ENCODE peak calls at places on chromosome 5, in ten cellular contexts. K is A549, T is body of pancreas, H is suprapubic skin, B is heart left ventricle, W is gastrocnemius medialis, L is IMR-90, M is transverse colon, X is prostate gland, S is endothelial cell of umbilical vein. V is an unnamed sample.
A peak's percentile ranks its signal among the peaks of the same experiment; 100 is the strongest.

GRCh38 chr5:67081259-67081658 is 115.3 kb downstream of the CD180 start:
- DNase-seq in K (no peak), T (no peak), H (no peak), B (no peak), W (no peak), L (no peak), M (no peak), X (no peak), S (no peak), V (no peak)

GRCh38 chr5:113219695-113220094 is 215.1 kb downstream of the TSSK1B start:
- DNase-seq in K (no peak), T (no peak), H (no peak), B (no peak), W (no peak), L (no peak), M (no peak), X (no peak), S (no peak), V (no peak)

GRCh38 chr5:38724301-38725030 is 121.3 kb upstream of the OSMR start:
- DNase-seq in K (peak; percentile 7), T (no peak), H (no peak), B (no peak), W (no peak), L (peak; percentile 67), M (no peak), X (no peak), S (no peak), V (no peak)

GRCh38 chr5:38443390-38443789 is 113.1 kb downstream of the LIFR start:
- DNase-seq in K (no peak), T (no peak), H (no peak), B (no peak), W (no peak), L (no peak), M (no peak), X (no peak), S (no peak), V (no peak)

GRCh38 chr5:5351288-5352089 is 71.0 kb upstream of the ICE1 start:
- DNase-seq in K (peak; percentile 76), T (no peak), H (no peak), B (no peak), W (no peak), L (no peak), M (no peak), X (no peak), S (no peak), V (no peak)

GRCh38 chr5:141003791-141004601 is 37.7 kb downstream of the PCDHAC2 start:
- DNase-seq in K (peak; percentile 88), T (no peak), H (no peak), B (no peak), W (no peak), L (no peak), M (no peak), X (no peak), S (peak; percentile 22), V (no peak)

GRCh38 chr5:112738180-112738560 is 485 bp downstream of the APC start:
- DNase-seq in K (no peak), T (no peak), H (no peak), B (no peak), W (no peak), L (no peak), M (no peak), X (no peak), S (no peak), V (no peak)

GRCh38 chr5:26245327-26245726 is 793.1 kb downstream of the CDH9 start:
- DNase-seq in K (peak; percentile 10), T (no peak), H (no peak), B (no peak), W (no peak), L (no peak), M (no peak), X (no peak), S (no peak), V (no peak)

GRCh38 chr5:155616779-155617392 is 603.3 kb downstream of the KIF4B start:
- DNase-seq in K (peak; percentile 43), T (peak; percentile 31), H (no peak), B (no peak), W (no peak), L (no peak), M (peak; percentile 62), X (no peak), S (no peak), V (no peak)

GRCh38 chr5:54285573-54286124 is 24.7 kb downstream of the ARL15 start:
- DNase-seq in K (no peak), T (no peak), H (no peak), B (no peak), W (no peak), L (no peak), M (peak; percentile 50), X (no peak), S (no peak), V (no peak)

GRCh38 chr5:82551840-82552385 is 273.8 kb upstream of the RPS23 start:
- DNase-seq in K (no peak), T (no peak), H (no peak), B (no peak), W (no peak), L (no peak), M (no peak), X (no peak), S (no peak), V (no peak)

GRCh38 chr5:103258957-103259704 is 568 bp downstream of the MACIR start:
- DNase-seq in K (peak; percentile 81), T (peak; percentile 64), H (peak; percentile 78), B (peak; percentile 64), W (peak; percentile 8), L (peak; percentile 19), M (peak; percentile 70), X (peak; percentile 38), S (peak; percentile 66), V (peak; percentile 25)
- TF ChIP-seq POLR2A in K (peak; percentile 40), T (no peak), H (no peak), B (no peak), W (no peak), L (no peak), M (no peak), X (no peak), S (no peak), V (no peak)

DNA sequence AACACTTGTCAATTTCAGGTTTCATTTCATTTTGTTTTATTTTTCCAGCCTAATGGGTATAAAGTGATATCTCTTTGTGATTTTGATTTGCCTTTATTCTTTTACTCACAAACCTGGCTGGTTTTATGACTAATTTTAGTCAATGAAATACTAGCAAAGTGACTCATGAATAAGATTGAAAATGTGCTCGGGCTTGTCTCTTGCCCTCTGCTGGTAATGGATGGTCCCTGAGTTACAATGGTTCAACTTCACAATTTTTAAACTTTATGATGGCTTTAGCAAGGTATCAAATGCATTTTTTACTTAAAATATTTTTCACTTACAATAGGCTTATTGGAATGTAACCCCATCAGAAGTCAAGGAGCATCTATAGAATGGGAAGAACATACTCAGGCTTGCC is 431.4 kb upstream of the CCNG1 start:
- DNase-seq in K (no peak), T (no peak), H (no peak), B (no peak), W (no peak), L (no peak), M (no peak), X (no peak), S (no peak), V (no peak)
- TF ChIP-seq CTCF in K (no peak), T (no peak), H (no peak), B (no peak), W (no peak), L (no peak), M (no peak), X (no peak), S (no peak), V (no peak)

GRCh38 chr5:14186132-14186830 is 43.1 kb downstream of the TRIO start:
- DNase-seq in K (peak; percentile 44), T (no peak), H (no peak), B (no peak), W (no peak), L (peak; percentile 85), M (no peak), X (no peak), S (peak; percentile 80), V (no peak)

GRCh38 chr5:14184725-14185124 is 41.6 kb downstream of the TRIO start:
- DNase-seq in K (no peak), T (no peak), H (no peak), B (no peak), W (no peak), L (peak; percentile 77), M (no peak), X (no peak), S (no peak), V (no peak)

GRCh38 chr5:14184082-14184481 is 40.9 kb downstream of the TRIO start:
- DNase-seq in K (no peak), T (no peak), H (no peak), B (peak; percentile 41), W (no peak), L (no peak), M (no peak), X (no peak), S (no peak), V (no peak)

GRCh38 chr5:14187157-14187556 is 44.0 kb downstream of the TRIO start:
- DNase-seq in K (no peak), T (no peak), H (no peak), B (no peak), W (no peak), L (no peak), M (no peak), X (no peak), S (no peak), V (no peak)

DNA sequence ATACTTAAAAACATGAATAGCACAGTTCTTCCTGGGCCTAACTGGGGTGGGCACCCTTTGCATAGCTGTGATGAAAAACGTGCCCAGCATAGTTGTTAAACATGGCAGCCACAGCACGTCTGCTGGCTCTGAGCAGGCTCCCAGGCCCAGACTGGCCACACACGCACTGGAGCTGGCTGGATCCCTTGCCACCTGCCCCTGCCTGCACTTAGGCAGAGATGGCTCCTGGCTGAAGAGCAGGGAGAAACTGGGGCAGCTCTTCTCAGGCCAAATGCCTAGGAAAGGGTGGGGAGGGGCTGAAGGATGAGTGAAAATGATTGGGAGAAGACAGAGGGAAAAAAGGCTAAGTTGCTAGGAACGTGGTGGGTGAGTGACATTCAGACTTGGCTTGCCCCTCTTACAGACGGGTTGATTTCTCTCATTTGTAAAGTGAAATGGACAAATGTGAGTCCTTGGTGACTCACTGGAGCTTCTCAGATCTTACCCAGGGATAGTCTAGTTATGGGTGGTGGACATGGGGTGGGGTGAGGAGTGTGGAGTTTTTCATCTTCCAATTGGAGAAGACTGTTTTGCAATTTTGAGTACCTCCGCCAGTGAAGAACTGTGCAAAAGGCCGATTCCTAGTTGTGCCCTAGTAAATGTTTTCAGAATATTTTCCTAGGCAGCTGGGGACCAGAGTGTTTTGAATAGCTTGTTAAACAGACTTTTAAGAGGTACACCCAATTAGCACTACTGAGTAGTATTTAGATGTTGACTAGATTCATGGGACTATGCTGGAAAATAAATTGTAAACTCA is 42.4 kb downstream of the TRIO start:
- DNase-seq in K (peak; percentile 77), T (no peak), H (no peak), B (no peak), W (peak; percentile 15), L (peak; percentile 77), M (no peak), X (no peak), S (peak; percentile 38), V (no peak)
- H3K4me3 ChIP-seq in K (peak overlapping the region; percentile 17), T (no peak overlapping the region), H (no peak overlapping the region), B (no peak overlapping the region), W (no peak overlapping the region), L (no peak overlapping the region), M (no peak overlapping the region), X (no peak overlapping the region), S (no peak overlapping the region), V (no peak overlapping the region)

DNA sequence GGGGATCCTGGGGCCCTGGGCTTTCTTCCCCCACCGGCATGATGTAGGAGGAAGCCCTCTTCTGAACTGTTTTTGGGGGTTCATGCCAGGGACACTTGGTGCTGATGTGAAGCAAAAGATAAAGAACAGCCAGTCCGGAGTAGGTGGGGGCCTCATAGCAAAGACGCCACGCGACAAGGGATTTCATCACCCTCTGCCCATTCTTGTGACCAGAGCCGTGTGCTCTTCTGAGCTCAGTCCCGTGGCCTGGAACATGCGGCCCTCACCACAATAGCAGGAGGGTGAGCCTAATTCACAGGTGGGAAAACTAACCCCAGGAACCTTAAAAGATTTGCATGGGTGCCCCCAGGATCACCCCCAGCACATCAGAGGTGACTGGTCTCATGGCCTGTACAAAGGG is 225.9 kb downstream of the HSPA4 start:
- DNase-seq in K (no peak), T (no peak), H (no peak), B (no peak), W (no peak), L (no peak), M (no peak), X (no peak), S (no peak), V (no peak)
- TF ChIP-seq POLR2A in K (no peak), T (no peak), H (no peak), B (no peak), W (no peak), L (no peak), M (no peak), X (no peak), S (no peak), V (no peak)

V was measured in lower leg skin.